ENCODE peak calls at places on chromosome 20, in six cellular contexts. One of them, this sample, is unnamed.
A peak's percentile ranks its signal among the peaks of the same experiment; 100 is the strongest.

GRCh38 chr20:26243731-26244130 is 547.1 kb upstream of the ZNF337 start:
- DNase-seq in neural progenitor cell: no peak
- DNase-seq in fibroblast of lung: no peak
- DNase-seq in mammary epithelial cell: no peak
- DNase-seq in endothelial cell of umbilical vein: no peak
- DNase-seq in mesendoderm: no peak
- DNase-seq in this sample: no peak

GRCh38 chr20:51003776-51004175 is 19.1 kb downstream of the KCNG1 start:
- DNase-seq in fibroblast of lung: no peak
- DNase-seq in endothelial cell of umbilical vein: no peak
- DNase-seq in mammary epithelial cell: no peak
- DNase-seq in neural progenitor cell: no peak
- DNase-seq in mesendoderm: no peak
- DNase-seq in this sample: no peak

GRCh38 chr20:43341541-43341940 is 116.2 kb upstream of the SRSF6 start:
- DNase-seq in mesendoderm: no peak
- DNase-seq in mammary epithelial cell: no peak
- DNase-seq in neural progenitor cell: no peak
- DNase-seq in fibroblast of lung: no peak
- DNase-seq in endothelial cell of umbilical vein: no peak
- DNase-seq in this sample: no peak

GRCh38 chr20:21503345-21503744 is 10.5 kb downstream of the NKX2-2 start:
- DNase-seq in neural progenitor cell: no peak
- DNase-seq in endothelial cell of umbilical vein: no peak
- DNase-seq in fibroblast of lung: no peak
- DNase-seq in mammary epithelial cell: peak; percentile 74
- DNase-seq in mesendoderm: no peak
- DNase-seq in this sample: no peak

GRCh38 chr20:4471221-4471620 is 250.5 kb upstream of the PRND start:
- DNase-seq in endothelial cell of umbilical vein: no peak
- DNase-seq in mesendoderm: no peak
- DNase-seq in mammary epithelial cell: no peak
- DNase-seq in neural progenitor cell: no peak
- DNase-seq in fibroblast of lung: no peak
- DNase-seq in this sample: no peak

GRCh38 chr20:5973971-5974370 is 23.5 kb downstream of the MCM8 start:
- DNase-seq in endothelial cell of umbilical vein: no peak
- DNase-seq in neural progenitor cell: no peak
- DNase-seq in mesendoderm: no peak
- DNase-seq in mammary epithelial cell: no peak
- DNase-seq in fibroblast of lung: no peak
- DNase-seq in this sample: no peak

GRCh38 chr20:2254333-2254732 is 41.5 kb upstream of the TGM3 start:
- DNase-seq in fibroblast of lung: no peak
- DNase-seq in mammary epithelial cell: peak; percentile 36
- DNase-seq in endothelial cell of umbilical vein: no peak
- DNase-seq in neural progenitor cell: no peak
- DNase-seq in mesendoderm: no peak
- DNase-seq in this sample: no peak

GRCh38 chr20:49951160-49951559 is 15.0 kb downstream of the RNF114 start:
- DNase-seq in endothelial cell of umbilical vein: peak; percentile 11
- DNase-seq in mammary epithelial cell: peak; percentile 65
- DNase-seq in mesendoderm: no peak
- DNase-seq in fibroblast of lung: peak; percentile 78
- DNase-seq in neural progenitor cell: no peak
- DNase-seq in this sample: no peak

GRCh38 chr20:62321521-62321948 is 18.7 kb downstream of the ADRM1 start:
- DNase-seq in mammary epithelial cell: no peak
- DNase-seq in fibroblast of lung: peak; percentile 21
- DNase-seq in mesendoderm: peak; percentile 67
- DNase-seq in endothelial cell of umbilical vein: no peak
- DNase-seq in neural progenitor cell: no peak
- DNase-seq in this sample: no peak

GRCh38 chr20:15336011-15336410 is 998.6 kb upstream of the FLRT3 start:
- DNase-seq in fibroblast of lung: no peak
- DNase-seq in mammary epithelial cell: no peak
- DNase-seq in mesendoderm: peak; percentile 36
- DNase-seq in endothelial cell of umbilical vein: no peak
- DNase-seq in neural progenitor cell: no peak
- DNase-seq in this sample: no peak

GRCh38 chr20:32278199-32278643 is 770 bp downstream of the KIF3B start:
- DNase-seq in mesendoderm: peak; percentile 7
- DNase-seq in endothelial cell of umbilical vein: peak; percentile 2
- DNase-seq in neural progenitor cell: no peak
- DNase-seq in mammary epithelial cell: no peak
- DNase-seq in fibroblast of lung: no peak
- DNase-seq in this sample: no peak

GRCh38 chr20:33635341-33635740 is 26.8 kb upstream of the C20orf144 start:
- DNase-seq in neural progenitor cell: no peak
- DNase-seq in endothelial cell of umbilical vein: no peak
- DNase-seq in fibroblast of lung: no peak
- DNase-seq in mesendoderm: no peak
- DNase-seq in mammary epithelial cell: no peak
- DNase-seq in this sample: no peak

GRCh38 chr20:15643713-15644112 is 929.5 kb downstream of the KIF16B start:
- DNase-seq in fibroblast of lung: peak; percentile 15
- DNase-seq in endothelial cell of umbilical vein: peak; percentile 15
- DNase-seq in neural progenitor cell: no peak
- DNase-seq in mammary epithelial cell: no peak
- DNase-seq in mesendoderm: peak; percentile 34
- DNase-seq in this sample: no peak

GRCh38 chr20:49280463-49281058 is 2.7 kb upstream of the ZNFX1 start:
- DNase-seq in neural progenitor cell: no peak
- DNase-seq in mesendoderm: peak; percentile 18
- DNase-seq in fibroblast of lung: no peak
- DNase-seq in mammary epithelial cell: no peak
- DNase-seq in endothelial cell of umbilical vein: no peak
- DNase-seq in this sample: no peak

GRCh38 chr20:46350201-46350985 is 42.1 kb upstream of the CDH22 start:
- DNase-seq in mammary epithelial cell: peak; percentile 40
- DNase-seq in endothelial cell of umbilical vein: peak; percentile 60
- DNase-seq in mesendoderm: peak; percentile 92
- DNase-seq in fibroblast of lung: peak; percentile 92
- DNase-seq in neural progenitor cell: peak; percentile 60
- DNase-seq in this sample: peak; percentile 80

GRCh38 chr20:47540443-47541354 is 39.0 kb downstream of the NCOA3 start:
- DNase-seq in mammary epithelial cell: no peak
- DNase-seq in mesendoderm: peak; percentile 44
- DNase-seq in fibroblast of lung: peak; percentile 20
- DNase-seq in endothelial cell of umbilical vein: no peak
- DNase-seq in neural progenitor cell: no peak
- DNase-seq in this sample: no peak

GRCh38 chr20:20549699-20550098 is 162.7 kb downstream of the RALGAPA2 start:
- DNase-seq in mammary epithelial cell: peak; percentile 93
- DNase-seq in neural progenitor cell: no peak
- DNase-seq in fibroblast of lung: peak; percentile 89
- DNase-seq in mesendoderm: no peak
- DNase-seq in endothelial cell of umbilical vein: no peak
- DNase-seq in this sample: no peak

GRCh38 chr20:63973636-63974401 is 4.1 kb upstream of the ZNF512B start:
- DNase-seq in mammary epithelial cell: peak; percentile 65
- DNase-seq in endothelial cell of umbilical vein: peak; percentile 87
- DNase-seq in mesendoderm: peak; percentile 84
- DNase-seq in fibroblast of lung: peak; percentile 82
- DNase-seq in neural progenitor cell: peak; percentile 94
- DNase-seq in this sample: peak; percentile 96

GRCh38 chr20:62208061-62208804 is 11.8 kb downstream of the HRH3 start:
- DNase-seq in mammary epithelial cell: no peak
- DNase-seq in mesendoderm: no peak
- DNase-seq in neural progenitor cell: no peak
- DNase-seq in fibroblast of lung: no peak
- DNase-seq in endothelial cell of umbilical vein: no peak
- DNase-seq in this sample: peak; percentile 59

GRCh38 chr20:7841291-7841966 is 98.8 kb downstream of the HAO1 start:
- DNase-seq in mammary epithelial cell: peak; percentile 87
- DNase-seq in endothelial cell of umbilical vein: peak; percentile 67
- DNase-seq in neural progenitor cell: no peak
- DNase-seq in mesendoderm: no peak
- DNase-seq in fibroblast of lung: peak; percentile 16
- DNase-seq in this sample: no peak

GRCh38 chr20:53582574-53583351 is 10.9 kb downstream of the ZNF217 start:
- DNase-seq in mammary epithelial cell: peak; percentile 98
- DNase-seq in neural progenitor cell: peak; percentile 39
- DNase-seq in fibroblast of lung: peak; percentile 95
- DNase-seq in mesendoderm: peak; percentile 49
- DNase-seq in endothelial cell of umbilical vein: peak; percentile 61
- DNase-seq in this sample: no peak

GRCh38 chr20:62367136-62367482 is at the start of gene LAMA5:
- DNase-seq in fibroblast of lung: no peak
- DNase-seq in neural progenitor cell: peak; percentile 93
- DNase-seq in mesendoderm: peak; percentile 70
- DNase-seq in endothelial cell of umbilical vein: no peak
- DNase-seq in mammary epithelial cell: no peak
- DNase-seq in this sample: peak; percentile 90

GRCh38 chr20:11544029-11544678 is 373.5 kb upstream of the BTBD3 start:
- DNase-seq in neural progenitor cell: peak; percentile 71
- DNase-seq in mammary epithelial cell: peak; percentile 79
- DNase-seq in mesendoderm: peak; percentile 79
- DNase-seq in fibroblast of lung: peak; percentile 81
- DNase-seq in endothelial cell of umbilical vein: peak; percentile 74
- DNase-seq in this sample: no peak

GRCh38 chr20:36908603-36909002 is 32.7 kb downstream of the TLDC2 start:
- DNase-seq in mammary epithelial cell: no peak
- DNase-seq in mesendoderm: no peak
- DNase-seq in neural progenitor cell: no peak
- DNase-seq in fibroblast of lung: peak; percentile 52
- DNase-seq in endothelial cell of umbilical vein: no peak
- DNase-seq in this sample: no peak

DNA sequence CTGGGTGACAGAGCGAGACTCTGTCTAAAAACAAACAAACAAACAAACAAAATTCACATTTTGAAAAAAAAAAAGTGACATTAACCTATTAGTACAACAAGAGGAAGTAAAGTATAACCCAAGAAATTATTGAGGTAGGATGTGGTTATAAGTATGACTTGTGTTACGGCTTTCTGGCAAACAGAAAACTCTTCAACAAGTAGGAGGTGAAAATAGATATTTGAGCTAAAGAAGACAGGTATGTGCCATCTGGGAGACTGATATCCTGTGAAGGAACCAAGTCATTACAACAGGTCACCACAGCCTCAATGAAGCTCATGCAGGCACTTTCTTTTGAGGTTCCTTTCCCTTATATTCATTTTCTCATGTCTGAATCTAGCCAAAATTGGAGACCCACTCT is 28.8 kb downstream of the TLDC2 start:
- DNase-seq in mesendoderm: no peak
- DNase-seq in fibroblast of lung: no peak
- DNase-seq in endothelial cell of umbilical vein: no peak
- DNase-seq in mammary epithelial cell: no peak
- DNase-seq in neural progenitor cell: no peak
- DNase-seq in this sample: no peak
- H3K36me3 ChIP-seq in mesendoderm: no peaks in the 10 kb centered on the region
- H3K36me3 ChIP-seq in fibroblast of lung: no peaks in the 10 kb centered on the region
- H3K36me3 ChIP-seq in endothelial cell of umbilical vein: no peaks in the 10 kb centered on the region
- H3K36me3 ChIP-seq in mammary epithelial cell: no peaks in the 10 kb centered on the region
- H3K36me3 ChIP-seq in neural progenitor cell: peaks cover 4% of the 10 kb centered on the region
- H3K36me3 ChIP-seq in this sample: peaks cover 4% of the 10 kb centered on the region

DNA sequence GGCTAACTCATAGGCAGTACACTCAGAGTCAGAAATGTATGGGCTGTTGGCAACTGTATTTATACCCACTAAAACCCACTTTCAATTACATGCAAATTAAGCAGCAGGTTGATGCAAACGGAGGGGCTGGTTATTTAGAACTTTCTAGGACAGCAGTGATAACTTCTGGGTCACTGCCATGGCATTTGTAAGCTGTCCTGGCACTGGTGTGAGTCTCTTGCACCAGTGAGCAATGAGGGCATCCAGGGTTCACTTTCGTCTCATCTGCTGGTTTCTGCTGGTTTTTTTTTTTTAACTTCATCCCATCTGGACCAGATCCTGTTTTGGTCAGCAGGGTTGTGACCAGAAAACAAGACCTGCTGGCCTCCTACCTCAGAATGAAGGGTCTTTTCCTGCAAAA is 49.2 kb downstream of the CDH26 start:
- DNase-seq in mesendoderm: no peak
- DNase-seq in neural progenitor cell: no peak
- DNase-seq in mammary epithelial cell: no peak
- DNase-seq in endothelial cell of umbilical vein: no peak
- DNase-seq in fibroblast of lung: no peak
- DNase-seq in this sample: no peak
- H3K9ac ChIP-seq in mesendoderm: no peak overlapping the region
- H3K9ac ChIP-seq in neural progenitor cell: no peak overlapping the region
- H3K9ac ChIP-seq in mammary epithelial cell: no peak overlapping the region
- H3K9ac ChIP-seq in endothelial cell of umbilical vein: no peak overlapping the region
- H3K9ac ChIP-seq in fibroblast of lung: no peak overlapping the region
- H3K9ac ChIP-seq in this sample: no peak overlapping the region

DNA sequence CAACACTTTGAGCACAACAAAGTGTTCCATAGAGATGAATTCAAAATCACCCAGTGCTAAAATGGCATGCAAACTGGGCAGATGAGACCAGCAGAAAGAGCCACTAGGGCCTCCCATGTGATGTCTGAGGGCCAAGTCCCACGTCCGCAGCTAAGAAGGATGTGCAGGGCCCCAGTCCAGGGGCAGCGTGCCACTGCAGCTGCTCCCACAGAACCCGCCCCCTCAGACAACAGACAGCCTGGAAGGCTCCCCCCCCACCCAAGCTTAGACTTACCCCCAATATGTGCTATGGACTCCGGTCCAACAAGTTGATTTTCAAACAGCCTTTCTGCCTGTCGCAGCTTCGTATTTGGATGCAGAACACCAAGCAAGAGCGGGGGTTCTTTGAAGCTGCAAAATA is 14.1 kb downstream of the APMAP start:
- DNase-seq in fibroblast of lung: no peak
- DNase-seq in mammary epithelial cell: no peak
- DNase-seq in mesendoderm: no peak
- DNase-seq in neural progenitor cell: no peak
- DNase-seq in endothelial cell of umbilical vein: no peak
- DNase-seq in this sample: no peak
- H3K27ac ChIP-seq in fibroblast of lung: no peak overlapping the region
- H3K27ac ChIP-seq in mammary epithelial cell: no peak overlapping the region
- H3K27ac ChIP-seq in mesendoderm: no peak overlapping the region
- H3K27ac ChIP-seq in neural progenitor cell: no peak overlapping the region
- H3K27ac ChIP-seq in endothelial cell of umbilical vein: no peak overlapping the region
- H3K27ac ChIP-seq in this sample: no peak overlapping the region

GRCh38 chr20:36499723-36500501 is 41.4 kb upstream of the MYL9 start:
- DNase-seq in mammary epithelial cell: no peak
- DNase-seq in endothelial cell of umbilical vein: no peak
- DNase-seq in fibroblast of lung: no peak
- DNase-seq in mesendoderm: no peak
- DNase-seq in neural progenitor cell: no peak
- DNase-seq in this sample: no peak
- H3K36me3 ChIP-seq in mammary epithelial cell: peaks cover 19% of the 10 kb centered on the region
- H3K36me3 ChIP-seq in endothelial cell of umbilical vein: peaks cover 48% of the 10 kb centered on the region
- H3K36me3 ChIP-seq in fibroblast of lung: peaks cover 31% of the 10 kb centered on the region
- H3K36me3 ChIP-seq in mesendoderm: peaks cover 13% of the 10 kb centered on the region
- H3K36me3 ChIP-seq in neural progenitor cell: peaks cover 6% of the 10 kb centered on the region
- H3K36me3 ChIP-seq in this sample: peaks cover 30% of the 10 kb centered on the region

DNA sequence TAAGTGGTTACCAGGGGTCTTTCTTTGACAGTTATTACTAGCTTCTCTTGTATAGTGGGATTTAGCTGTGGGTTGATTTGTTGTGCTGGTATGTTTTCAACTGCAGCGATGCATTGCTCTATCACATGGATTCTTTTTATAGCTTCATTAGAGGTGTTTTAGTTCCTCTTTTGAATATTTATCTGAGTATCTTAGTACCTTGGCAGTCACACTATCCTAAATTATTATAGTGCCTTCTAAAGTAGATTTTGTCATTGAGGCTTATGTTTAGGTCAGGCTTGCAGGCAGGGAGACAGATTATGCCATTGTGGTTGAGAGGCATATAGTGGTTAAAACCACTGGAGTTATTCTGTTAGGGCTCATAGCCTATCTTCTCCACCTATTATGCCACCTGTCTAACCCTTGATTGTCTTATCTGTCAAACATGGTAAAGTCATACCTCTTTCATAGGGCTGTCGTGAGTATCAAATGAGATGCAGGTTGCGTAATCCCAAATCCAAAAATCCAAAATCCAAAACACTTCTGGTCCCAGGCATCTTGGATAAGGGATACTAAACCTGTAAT is 49.3 kb downstream of the KCNS1 start:
- DNase-seq in mammary epithelial cell: no peak
- DNase-seq in fibroblast of lung: no peak
- DNase-seq in mesendoderm: no peak
- DNase-seq in neural progenitor cell: no peak
- DNase-seq in endothelial cell of umbilical vein: no peak
- DNase-seq in this sample: no peak
- H3K9ac ChIP-seq in mammary epithelial cell: no peak overlapping the region
- H3K9ac ChIP-seq in fibroblast of lung: no peak overlapping the region
- H3K9ac ChIP-seq in mesendoderm: no peak overlapping the region
- H3K9ac ChIP-seq in neural progenitor cell: no peak overlapping the region
- H3K9ac ChIP-seq in endothelial cell of umbilical vein: no peak overlapping the region
- H3K9ac ChIP-seq in this sample: no peak overlapping the region